ENCODE peak calls at places on chromosomes 13 and 19, in eight cellular contexts. One of them, this sample, is unnamed.

GRCh38 chr19:43315851-43316250 is 37.6 kb upstream of the CD177 start:
- DNase-seq in heart right ventricle: no peak
- DNase-seq in psoas muscle: no peak
- DNase-seq in left ventricle myocardium inferior: no peak
- DNase-seq in head of caudate nucleus: no peak
- DNase-seq in stimulated activated CD8-positive, alpha-beta memory T cell treated with anti-CD3 and anti-CD28 coated beads, Interleukin-12 subunit alpha, Interleukin-12 subunit beta, amount 100 ng/mL, for 1 hour: no peak
- DNase-seq in breast epithelium: no peak
- DNase-seq in NCI-H1417: no peak
- DNase-seq in this sample: no peak

GRCh38 chr19:47263169-47263560 is 6.8 kb downstream of the CCDC9 start:
- DNase-seq in heart right ventricle: no peak
- DNase-seq in psoas muscle: no peak
- DNase-seq in left ventricle myocardium inferior: no peak
- DNase-seq in head of caudate nucleus: no peak
- DNase-seq in stimulated activated CD8-positive, alpha-beta memory T cell treated with anti-CD3 and anti-CD28 coated beads, Interleukin-12 subunit alpha, Interleukin-12 subunit beta, amount 100 ng/mL, for 1 hour: no peak
- DNase-seq in breast epithelium: no peak
- DNase-seq in NCI-H1417: no peak
- DNase-seq in this sample: no peak

GRCh38 chr13:29713841-29714240 is 118.4 kb upstream of the SLC7A1 start:
- DNase-seq in heart right ventricle: no peak
- DNase-seq in psoas muscle: no peak
- DNase-seq in left ventricle myocardium inferior: no peak
- DNase-seq in head of caudate nucleus: no peak
- DNase-seq in stimulated activated CD8-positive, alpha-beta memory T cell treated with anti-CD3 and anti-CD28 coated beads, Interleukin-12 subunit alpha, Interleukin-12 subunit beta, amount 100 ng/mL, for 1 hour: no peak
- DNase-seq in breast epithelium: no peak
- DNase-seq in NCI-H1417: peak
- DNase-seq in this sample: no peak

GRCh38 chr19:56668676-56669075 is 2.9 kb downstream of the ZNF835 start:
- DNase-seq in heart right ventricle: no peak
- DNase-seq in psoas muscle: no peak
- DNase-seq in left ventricle myocardium inferior: no peak
- DNase-seq in head of caudate nucleus: no peak
- DNase-seq in stimulated activated CD8-positive, alpha-beta memory T cell treated with anti-CD3 and anti-CD28 coated beads, Interleukin-12 subunit alpha, Interleukin-12 subunit beta, amount 100 ng/mL, for 1 hour: no peak
- DNase-seq in breast epithelium: no peak
- DNase-seq in NCI-H1417: no peak
- DNase-seq in this sample: no peak

GRCh38 chr13:50376895-50377575 is 361.8 kb downstream of the KCNRG start:
- DNase-seq in heart right ventricle: no peak
- DNase-seq in psoas muscle: peak
- DNase-seq in left ventricle myocardium inferior: no peak
- DNase-seq in head of caudate nucleus: no peak
- DNase-seq in stimulated activated CD8-positive, alpha-beta memory T cell treated with anti-CD3 and anti-CD28 coated beads, Interleukin-12 subunit alpha, Interleukin-12 subunit beta, amount 100 ng/mL, for 1 hour: no peak
- DNase-seq in breast epithelium: no peak
- DNase-seq in NCI-H1417: no peak
- DNase-seq in this sample: no peak

GRCh38 chr19:803686-804418 is 6.6 kb downstream of the PTBP1 start:
- DNase-seq in heart right ventricle: peak
- DNase-seq in psoas muscle: peak
- DNase-seq in left ventricle myocardium inferior: no peak
- DNase-seq in head of caudate nucleus: no peak
- DNase-seq in stimulated activated CD8-positive, alpha-beta memory T cell treated with anti-CD3 and anti-CD28 coated beads, Interleukin-12 subunit alpha, Interleukin-12 subunit beta, amount 100 ng/mL, for 1 hour: no peak
- DNase-seq in breast epithelium: no peak
- DNase-seq in NCI-H1417: no peak
- DNase-seq in this sample: no peak

GRCh38 chr13:114141261-114141996 is 9.0 kb upstream of the RASA3 start:
- DNase-seq in heart right ventricle: no peak
- DNase-seq in psoas muscle: no peak
- DNase-seq in left ventricle myocardium inferior: no peak
- DNase-seq in head of caudate nucleus: no peak
- DNase-seq in stimulated activated CD8-positive, alpha-beta memory T cell treated with anti-CD3 and anti-CD28 coated beads, Interleukin-12 subunit alpha, Interleukin-12 subunit beta, amount 100 ng/mL, for 1 hour: no peak
- DNase-seq in breast epithelium: no peak
- DNase-seq in NCI-H1417: no peak
- DNase-seq in this sample: no peak

GRCh38 chr13:101080616-101081015 is 335.7 kb downstream of the NALCN start:
- DNase-seq in heart right ventricle: no peak
- DNase-seq in psoas muscle: no peak
- DNase-seq in left ventricle myocardium inferior: no peak
- DNase-seq in head of caudate nucleus: no peak
- DNase-seq in stimulated activated CD8-positive, alpha-beta memory T cell treated with anti-CD3 and anti-CD28 coated beads, Interleukin-12 subunit alpha, Interleukin-12 subunit beta, amount 100 ng/mL, for 1 hour: no peak
- DNase-seq in breast epithelium: no peak
- DNase-seq in NCI-H1417: no peak
- DNase-seq in this sample: no peak

GRCh38 chr13:85864963-85865530 is 65.8 kb upstream of the SLITRK6 start:
- DNase-seq in heart right ventricle: no peak
- DNase-seq in psoas muscle: no peak
- DNase-seq in left ventricle myocardium inferior: no peak
- DNase-seq in head of caudate nucleus: no peak
- DNase-seq in stimulated activated CD8-positive, alpha-beta memory T cell treated with anti-CD3 and anti-CD28 coated beads, Interleukin-12 subunit alpha, Interleukin-12 subunit beta, amount 100 ng/mL, for 1 hour: no peak
- DNase-seq in breast epithelium: no peak
- DNase-seq in NCI-H1417: no peak
- DNase-seq in this sample: no peak

GRCh38 chr13:75518439-75519088 is 19.1 kb downstream of the COMMD6 start:
- DNase-seq in heart right ventricle: no peak
- DNase-seq in psoas muscle: no peak
- DNase-seq in left ventricle myocardium inferior: no peak
- DNase-seq in head of caudate nucleus: no peak
- DNase-seq in stimulated activated CD8-positive, alpha-beta memory T cell treated with anti-CD3 and anti-CD28 coated beads, Interleukin-12 subunit alpha, Interleukin-12 subunit beta, amount 100 ng/mL, for 1 hour: no peak
- DNase-seq in breast epithelium: no peak
- DNase-seq in NCI-H1417: no peak
- DNase-seq in this sample: no peak

GRCh38 chr19:40177286-40178070 is 13.7 kb upstream of the MAP3K10 start:
- DNase-seq in heart right ventricle: no peak
- DNase-seq in psoas muscle: no peak
- DNase-seq in left ventricle myocardium inferior: no peak
- DNase-seq in head of caudate nucleus: no peak
- DNase-seq in stimulated activated CD8-positive, alpha-beta memory T cell treated with anti-CD3 and anti-CD28 coated beads, Interleukin-12 subunit alpha, Interleukin-12 subunit beta, amount 100 ng/mL, for 1 hour: no peak
- DNase-seq in breast epithelium: no peak
- DNase-seq in NCI-H1417: no peak
- DNase-seq in this sample: no peak

GRCh38 chr19:15331419-15332310 is 674 bp downstream of the BRD4 start:
- DNase-seq in heart right ventricle: peak
- DNase-seq in psoas muscle: peak
- DNase-seq in left ventricle myocardium inferior: peak
- DNase-seq in head of caudate nucleus: peak
- DNase-seq in stimulated activated CD8-positive, alpha-beta memory T cell treated with anti-CD3 and anti-CD28 coated beads, Interleukin-12 subunit alpha, Interleukin-12 subunit beta, amount 100 ng/mL, for 1 hour: peak
- DNase-seq in breast epithelium: no peak
- DNase-seq in NCI-H1417: no peak
- DNase-seq in this sample: peak

GRCh38 chr19:3186891-3187661 is 1.3 kb downstream of the NCLN start:
- DNase-seq in heart right ventricle: no peak
- DNase-seq in psoas muscle: no peak
- DNase-seq in left ventricle myocardium inferior: no peak
- DNase-seq in head of caudate nucleus: no peak
- DNase-seq in stimulated activated CD8-positive, alpha-beta memory T cell treated with anti-CD3 and anti-CD28 coated beads, Interleukin-12 subunit alpha, Interleukin-12 subunit beta, amount 100 ng/mL, for 1 hour: no peak
- DNase-seq in breast epithelium: no peak
- DNase-seq in NCI-H1417: no peak
- DNase-seq in this sample: no peak

GRCh38 chr13:31314961-31315360 is 115.2 kb downstream of the B3GLCT start:
- DNase-seq in heart right ventricle: no peak
- DNase-seq in psoas muscle: no peak
- DNase-seq in left ventricle myocardium inferior: no peak
- DNase-seq in head of caudate nucleus: no peak
- DNase-seq in stimulated activated CD8-positive, alpha-beta memory T cell treated with anti-CD3 and anti-CD28 coated beads, Interleukin-12 subunit alpha, Interleukin-12 subunit beta, amount 100 ng/mL, for 1 hour: no peak
- DNase-seq in breast epithelium: no peak
- DNase-seq in NCI-H1417: no peak
- DNase-seq in this sample: no peak

GRCh38 chr13:49836516-49836915 is 44.0 kb upstream of the KPNA3 start:
- DNase-seq in heart right ventricle: no peak
- DNase-seq in psoas muscle: no peak
- DNase-seq in left ventricle myocardium inferior: no peak
- DNase-seq in head of caudate nucleus: no peak
- DNase-seq in stimulated activated CD8-positive, alpha-beta memory T cell treated with anti-CD3 and anti-CD28 coated beads, Interleukin-12 subunit alpha, Interleukin-12 subunit beta, amount 100 ng/mL, for 1 hour: no peak
- DNase-seq in breast epithelium: no peak
- DNase-seq in NCI-H1417: no peak
- DNase-seq in this sample: no peak

This sample was measured in cerebellum.